ENCODE peak calls at places on chromosomes 2 and 18, in ten cellular contexts. H, T, G, L, W, B, Y, J, R and V are unnamed samples.

GRCh38 chr2:196544906-196545433 is 94.5 kb upstream of the CCDC150 start:
- DNase-seq in H (no peak), T (no peak), G (no peak), L (no peak), W (no peak), B (no peak), Y (no peak), J (no peak), R (no peak), V (peak; percentile 22)

GRCh38 chr18:25247725-25248124 is 104.2 kb downstream of the ZNF521 start:
- DNase-seq in H (no peak), T (no peak), G (no peak), L (peak; percentile 91), W (no peak), B (no peak), Y (peak; percentile 11), J (no peak), R (no peak), V (peak; percentile 32)

GRCh38 chr2:48851161-48851560 is 95.6 kb upstream of the LHCGR start:
- DNase-seq in H (no peak), T (no peak), G (no peak), L (no peak), W (no peak), B (no peak), Y (no peak), J (no peak), R (no peak), V (no peak)

GRCh38 chr2:143229411-143229810 is 100.2 kb downstream of the ARHGAP15 start:
- DNase-seq in H (no peak), T (no peak), G (no peak), L (no peak), W (no peak), B (no peak), Y (no peak), J (no peak), R (no peak), V (no peak)

GRCh38 chr2:128797937-128798336 is 479.3 kb upstream of the HS6ST1 start:
- DNase-seq in H (no peak), T (no peak), G (no peak), L (no peak), W (peak; percentile 4), B (no peak), Y (no peak), J (no peak), R (no peak), V (no peak)

GRCh38 chr2:129605654-129606053 is 373.8 kb upstream of the RAB6C start:
- DNase-seq in H (no peak), T (no peak), G (no peak), L (no peak), W (no peak), B (no peak), Y (no peak), J (no peak), R (no peak), V (no peak)

GRCh38 chr2:67476808-67477790 is 80.0 kb downstream of the ETAA1 start:
- DNase-seq in H (no peak), T (peak; percentile 10), G (no peak), L (peak; percentile 72), W (no peak), B (no peak), Y (peak; percentile 7), J (no peak), R (no peak), V (peak; percentile 17)

GRCh38 chr18:52499646-52500045 is 159.6 kb downstream of the DCC start:
- DNase-seq in H (no peak), T (peak; percentile 51), G (no peak), L (no peak), W (no peak), B (no peak), Y (no peak), J (no peak), R (no peak), V (no peak)

GRCh38 chr2:136080114-136080513 is 37.8 kb downstream of the CXCR4 start:
- DNase-seq in H (no peak), T (no peak), G (no peak), L (no peak), W (no peak), B (no peak), Y (no peak), J (no peak), R (no peak), V (no peak)

GRCh38 chr2:45000341-45000901 is 8.8 kb downstream of the SIX2 start:
- DNase-seq in H (no peak), T (no peak), G (no peak), L (no peak), W (no peak), B (peak; percentile 38), Y (no peak), J (no peak), R (no peak), V (no peak)

GRCh38 chr18:6773777-6774176 is 44.3 kb downstream of the ARHGAP28 start:
- DNase-seq in H (no peak), T (no peak), G (no peak), L (no peak), W (no peak), B (no peak), Y (no peak), J (no peak), R (no peak), V (no peak)

GRCh38 chr18:44887227-44887631 is 206.5 kb downstream of the SETBP1 start:
- DNase-seq in H (peak; percentile 69), T (no peak), G (no peak), L (peak; percentile 61), W (peak; percentile 58), B (no peak), Y (peak; percentile 82), J (no peak), R (no peak), V (no peak)

GRCh38 chr18:12038661-12039417 is 54.8 kb upstream of the ANKRD62 start:
- DNase-seq in H (peak; percentile 81), T (no peak), G (peak; percentile 64), L (peak; percentile 78), W (peak; percentile 93), B (peak; percentile 84), Y (peak; percentile 75), J (peak; percentile 81), R (peak; percentile 80), V (peak; percentile 55)

GRCh38 chr18:62187543-62188378 is 706 bp downstream of the RELCH start:
- DNase-seq in H (peak; percentile 46), T (no peak), G (peak; percentile 6), L (peak; percentile 38), W (peak; percentile 56), B (peak; percentile 21), Y (no peak), J (peak; percentile 22), R (peak; percentile 33), V (no peak)

GRCh38 chr18:51275712-51276473 is 78.4 kb upstream of the MEX3C start:
- DNase-seq in H (no peak), T (no peak), G (no peak), L (peak; percentile 7), W (no peak), B (no peak), Y (no peak), J (no peak), R (no peak), V (no peak)

GRCh38 chr2:28134262-28134812 is 243.8 kb downstream of the BABAM2 start:
- DNase-seq in H (no peak), T (peak; percentile 2), G (no peak), L (no peak), W (no peak), B (no peak), Y (peak; percentile 8), J (no peak), R (no peak), V (no peak)

GRCh38 chr2:190165491-190165890 is 103.0 kb upstream of the MSTN start:
- DNase-seq in H (no peak), T (no peak), G (no peak), L (no peak), W (no peak), B (no peak), Y (no peak), J (no peak), R (no peak), V (no peak)

GRCh38 chr18:74456409-74457042 is 582 bp downstream of the DIPK1C start:
- DNase-seq in H (no peak), T (no peak), G (no peak), L (no peak), W (no peak), B (peak; percentile 30), Y (no peak), J (no peak), R (peak; percentile 27), V (no peak)

GRCh38 chr2:159093496-159093895 is 125.1 kb downstream of the TANC1 start:
- DNase-seq in H (no peak), T (no peak), G (no peak), L (peak; percentile 55), W (no peak), B (no peak), Y (no peak), J (no peak), R (no peak), V (no peak)

GRCh38 chr2:101617188-101617587 is 80.3 kb upstream of the MAP4K4 start:
- DNase-seq in H (no peak), T (no peak), G (no peak), L (peak; percentile 72), W (no peak), B (no peak), Y (peak; percentile 72), J (no peak), R (no peak), V (peak; percentile 35)

GRCh38 chr2:1591978-1592907 is 152.1 kb downstream of the PXDN start:
- DNase-seq in H (no peak), T (no peak), G (no peak), L (peak; percentile 13), W (no peak), B (peak; percentile 71), Y (peak; percentile 98), J (no peak), R (no peak), V (peak; percentile 73)

GRCh38 chr2:13193900-13194299 is 477.2 kb downstream of the TRIB2 start:
- DNase-seq in H (no peak), T (peak; percentile 13), G (no peak), L (peak; percentile 1), W (no peak), B (peak; percentile 7), Y (no peak), J (no peak), R (no peak), V (peak; percentile 23)

GRCh38 chr2:42091671-42092070 is 43.9 kb downstream of the PKDCC start:
- DNase-seq in H (no peak), T (no peak), G (no peak), L (no peak), W (no peak), B (no peak), Y (no peak), J (no peak), R (no peak), V (no peak)